ENCODE peak calls at places on chromosomes 11 and 22, in eight cellular contexts. U, J, Z, B, I, M, N and E are unnamed samples. For H3K36me3 and H3K4me1, the result is how much of the 10 kb centered on the place peaks cover.

GRCh38 chr11:67404515-67405195 is 772 bp downstream of the TBC1D10C start:
- DNase-seq in U (no peak), J (no peak), Z (no peak), B (no peak), I (no peak), M (peak), N (no peak), E (peak)

GRCh38 chr11:2791521-2792375 is 92.0 kb upstream of the KCNQ1OT1 start:
- DNase-seq in U (no peak), J (no peak), Z (peak), B (no peak), I (no peak), M (no peak), N (peak), E (peak)

GRCh38 chr11:117435296-117435695 is 107.6 kb downstream of the CEP164 start:
- DNase-seq in U (no peak), J (no peak), Z (no peak), B (no peak), I (no peak), M (no peak), N (no peak), E (no peak)

GRCh38 chr11:78350646-78351165 is 66.9 kb downstream of the GAB2 start:
- DNase-seq in U (peak), J (no peak), Z (no peak), B (no peak), I (no peak), M (peak), N (no peak), E (no peak)

GRCh38 chr11:61679301-61679700 is 890 bp upstream of the DAGLA start:
- DNase-seq in U (no peak), J (no peak), Z (peak), B (no peak), I (no peak), M (no peak), N (no peak), E (no peak)

GRCh38 chr11:58921778-58922390 is 17.4 kb upstream of the GLYATL1 start:
- DNase-seq in U (no peak), J (no peak), Z (no peak), B (peak), I (no peak), M (no peak), N (no peak), E (no peak)

GRCh38 chr11:93717501-93717900 is 23.8 kb downstream of the TAF1D start:
- DNase-seq in U (peak), J (no peak), Z (no peak), B (no peak), I (no peak), M (no peak), N (no peak), E (no peak)

GRCh38 chr22:42673898-42674390 is 24.8 kb upstream of the CYB5R3 start:
- DNase-seq in U (peak), J (no peak), Z (no peak), B (no peak), I (no peak), M (no peak), N (no peak), E (no peak)

GRCh38 chr11:88329563-88330250 is 7.8 kb downstream of the CTSC start:
- DNase-seq in U (no peak), J (no peak), Z (no peak), B (no peak), I (no peak), M (no peak), N (no peak), E (no peak)
- H3K36me3 ChIP-seq in U (under half), J (half or more), Z (half or more), B (under half), I (under half), M (under half), N (half or more), E (half or more)

DNA sequence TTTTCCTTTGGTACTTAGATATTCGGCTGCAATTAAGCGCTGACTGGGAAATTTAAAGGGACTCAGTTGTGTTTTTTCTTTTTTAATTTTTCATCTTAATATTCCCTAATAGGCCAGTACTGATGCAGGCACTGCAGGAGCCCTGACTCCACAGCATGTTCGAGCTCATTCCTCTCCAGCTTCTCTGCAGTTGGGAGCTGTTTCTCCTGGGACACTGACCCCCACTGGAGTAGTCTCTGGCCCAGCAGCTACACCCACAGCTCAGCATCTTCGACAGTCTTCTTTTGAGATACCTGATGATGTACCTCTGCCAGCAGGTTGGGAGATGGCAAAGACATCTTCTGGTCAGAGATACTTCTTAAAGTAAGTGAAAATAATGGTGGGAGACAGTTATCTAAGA is 3.8 kb downstream of the YAP1 start:
- DNase-seq in U (no peak), J (no peak), Z (peak), B (peak), I (no peak), M (no peak), N (no peak), E (no peak)
- H3K4me3 ChIP-seq in U (no peak), J (no peak), Z (peak), B (no peak), I (no peak), M (no peak), N (no peak), E (peak)

GRCh38 chr22:23229646-23230045 is 49.3 kb downstream of the BCR start:
- DNase-seq in U (no peak), J (peak), Z (no peak), B (no peak), I (no peak), M (no peak), N (no peak), E (no peak)
- H3K4me1 ChIP-seq in U (under half), J (under half), Z (under half), B (under half), I (under half), M (under half), N (under half), E (under half)

DNA sequence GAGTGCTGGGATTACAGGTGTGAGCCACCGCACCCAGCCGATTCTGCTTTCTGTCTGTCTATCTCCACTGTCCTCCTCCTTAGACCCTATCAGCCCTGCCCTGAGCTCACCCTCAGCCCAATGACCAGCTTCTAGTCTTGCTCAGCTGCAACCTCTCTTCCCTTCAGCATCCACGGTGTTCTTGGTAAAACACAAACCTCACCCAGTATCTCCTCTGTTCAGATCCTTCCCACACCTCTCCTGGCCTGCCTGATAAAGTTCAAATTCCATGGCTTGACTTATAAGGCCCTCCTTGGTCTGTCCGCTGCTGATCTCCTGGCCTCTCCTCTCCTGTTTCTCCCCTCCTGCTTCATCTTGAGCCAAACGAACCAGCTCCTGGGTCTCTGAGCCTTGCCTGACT is 14.5 kb upstream of the NCF4 start:
- DNase-seq in U (no peak), J (no peak), Z (no peak), B (no peak), I (no peak), M (no peak), N (no peak), E (peak)
- H3K36me3 ChIP-seq in U (under half), J (under half), Z (under half), B (under half), I (under half), M (under half), N (under half), E (under half)

GRCh38 chr22:31105282-31105929 is 2.0 kb downstream of the SELENOM start:
- DNase-seq in U (no peak), J (no peak), Z (peak), B (no peak), I (no peak), M (no peak), N (no peak), E (no peak)
- H3K4me3 ChIP-seq in U (no peak), J (no peak), Z (no peak), B (no peak), I (no peak), M (no peak), N (no peak), E (peak)

GRCh38 chr11:12242071-12242672 is 131.8 kb downstream of the MICAL2 start:
- DNase-seq in U (no peak), J (no peak), Z (no peak), B (no peak), I (no peak), M (no peak), N (no peak), E (no peak)
- H3K4me1 ChIP-seq in U (under half), J (under half), Z (under half), B (under half), I (under half), M (under half), N (under half), E (under half)

GRCh38 chr22:24330636-24331035 is 60.0 kb downstream of the SPECC1L start:
- DNase-seq in U (peak), J (no peak), Z (no peak), B (no peak), I (no peak), M (peak), N (peak), E (no peak)
- H3K36me3 ChIP-seq in U (under half), J (half or more), Z (half or more), B (under half), I (under half), M (under half), N (half or more), E (half or more)

GRCh38 chr22:37240941-37241320 is 3.1 kb downstream of the RAC2 start:
- DNase-seq in U (no peak), J (no peak), Z (no peak), B (no peak), I (no peak), M (no peak), N (no peak), E (no peak)

GRCh38 chr22:37242395-37242918 is 1.6 kb downstream of the RAC2 start:
- DNase-seq in U (no peak), J (peak), Z (peak), B (no peak), I (no peak), M (peak), N (peak), E (peak)

GRCh38 chr22:37240240-37240940 is 3.7 kb downstream of the RAC2 start:
- DNase-seq in U (no peak), J (no peak), Z (peak), B (no peak), I (no peak), M (no peak), N (no peak), E (no peak)

GRCh38 chr22:37239336-37240239 is 4.5 kb downstream of the RAC2 start:
- DNase-seq in U (no peak), J (no peak), Z (peak), B (no peak), I (no peak), M (no peak), N (no peak), E (no peak)

GRCh38 chr22:37241351-37242142 is 2.5 kb downstream of the RAC2 start:
- DNase-seq in U (no peak), J (no peak), Z (peak), B (no peak), I (no peak), M (peak), N (no peak), E (no peak)
- H3K4me3 ChIP-seq in U (no peak), J (peak), Z (no peak), B (no peak), I (no peak), M (no peak), N (no peak), E (peak)

DNA sequence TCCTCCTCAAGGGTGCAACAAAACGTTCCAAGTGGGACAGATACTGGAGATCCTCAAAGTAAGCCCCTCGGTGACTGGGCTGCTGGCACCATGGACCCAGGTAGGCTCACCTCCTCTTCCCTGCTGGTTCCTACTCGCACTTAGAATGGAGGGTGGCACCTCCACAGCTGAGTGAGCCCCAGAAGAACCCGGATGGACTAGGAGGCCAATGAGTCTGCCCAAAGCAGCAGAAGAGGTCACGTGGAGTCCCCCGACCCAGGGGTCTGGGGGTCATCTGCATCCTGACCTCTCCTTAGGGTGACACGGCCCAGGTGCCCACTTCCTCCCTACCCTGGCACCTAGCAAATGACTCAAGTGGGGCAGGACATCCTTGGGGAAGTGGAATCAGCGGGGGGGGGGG is 4.4 kb downstream of the APOL1 start:
- DNase-seq in U (no peak), J (no peak), Z (no peak), B (no peak), I (no peak), M (no peak), N (no peak), E (no peak)
- H3K4me1 ChIP-seq in U (under half), J (under half), Z (under half), B (under half), I (under half), M (under half), N (under half), E (under half)

DNA sequence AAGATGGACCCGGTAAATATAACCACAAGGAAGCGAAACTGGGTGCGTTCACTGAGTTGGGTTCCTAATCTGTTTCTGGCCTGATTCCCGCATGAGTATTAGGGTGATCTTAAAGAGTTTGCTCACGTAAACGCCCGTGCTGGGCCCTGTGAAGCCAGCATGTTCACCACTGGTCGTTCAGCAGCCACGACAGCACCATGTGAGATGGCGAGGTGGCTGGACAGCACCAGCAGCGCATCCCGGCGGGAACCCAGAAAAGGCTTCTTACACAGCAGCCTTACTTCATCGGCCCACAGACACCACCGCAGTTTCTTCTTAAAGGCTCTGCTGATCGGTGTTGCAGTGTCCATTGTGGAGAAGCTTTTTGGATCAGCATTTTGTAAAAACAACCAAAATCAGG is 74.4 kb downstream of the NCAPD3 start:
- DNase-seq in U (no peak), J (no peak), Z (no peak), B (no peak), I (no peak), M (no peak), N (no peak), E (no peak)
- H3K36me3 ChIP-seq in U (under half), J (under half), Z (half or more), B (under half), I (under half), M (under half), N (half or more), E (under half)